ENCODE peak calls at places on chromosomes 16 and 17, in five cellular contexts. T, C, L, K and S are unnamed samples.
A peak's percentile ranks its signal among the peaks of the same experiment; 100 is the strongest.

GRCh38 chr17:38702900-38703741 is 2.0 kb upstream of the MLLT6 start:
- DNase-seq in K (no peak), L (no peak), T (no peak), C (no peak), S (no peak)

GRCh38 chr17:63929860-63930766 is 2.0 kb downstream of the CD79B start:
- DNase-seq in L (no peak), C (no peak), K (peak; percentile 2), T (no peak), S (no peak)

GRCh38 chr17:45895969-45896793 is 1.8 kb downstream of the MAPT start:
- DNase-seq in L (no peak), K (no peak), T (peak; percentile 29), C (no peak), S (no peak)

GRCh38 chr17:75587718-75588545 is at the start of gene MYO15B:
- DNase-seq in K (no peak), C (no peak), T (no peak), L (no peak), S (peak; percentile 71)

GRCh38 chr17:50883850-50884291 is 17.7 kb upstream of the TOB1 start:
- DNase-seq in C (no peak), L (no peak), T (no peak), K (no peak), S (no peak)

GRCh38 chr17:69864531-69864930 is 210.5 kb upstream of the KCNJ16 start:
- DNase-seq in C (no peak), T (no peak), L (no peak), K (peak; percentile 62), S (no peak)

GRCh38 chr16:24482681-24483202 is 56.6 kb upstream of the RBBP6 start:
- DNase-seq in K (no peak), C (no peak), T (no peak), L (no peak), S (no peak)

GRCh38 chr17:5694507-5694906 is 110.2 kb upstream of the NLRP1 start:
- DNase-seq in L (no peak), K (no peak), C (no peak), T (no peak), S (no peak)

GRCh38 chr16:26667271-26667703 is 399.4 kb upstream of the C16orf82 start:
- DNase-seq in L (no peak), T (no peak), K (no peak), C (no peak), S (no peak)

GRCh38 chr17:66948061-66948750 is 16.3 kb upstream of the CACNG4 start:
- DNase-seq in L (no peak), K (no peak), C (no peak), T (no peak), S (no peak)

GRCh38 chr16:4928227-4928626 is 8.7 kb downstream of the PPL start:
- DNase-seq in K (no peak), C (no peak), T (no peak), L (no peak), S (no peak)

GRCh38 chr16:4136229-4136813 is 20.1 kb upstream of the ADCY9 start:
- DNase-seq in L (no peak), K (no peak), T (peak; percentile 90), C (no peak), S (peak; percentile 14)

GRCh38 chr17:77470330-77470786 is 329.6 kb downstream of the SEC14L1 start:
- DNase-seq in L (no peak), K (no peak), C (no peak), T (no peak), S (no peak)

GRCh38 chr17:64230551-64231408 is 32.3 kb downstream of the TEX2 start:
- DNase-seq in T (peak; percentile 97), K (peak; percentile 91), L (no peak), C (peak; percentile 92), S (no peak)

GRCh38 chr17:78151514-78152008 is 5.4 kb downstream of the C17orf99 start:
- DNase-seq in T (no peak), L (no peak), K (no peak), C (no peak), S (no peak)

GRCh38 chr17:48149174-48150106 is 41.9 kb downstream of the SNX11 start:
- DNase-seq in T (no peak), C (no peak), K (peak; percentile 35), L (no peak), S (no peak)

GRCh38 chr17:48150602-48151001 is 43.0 kb downstream of the SNX11 start:
- DNase-seq in T (no peak), L (no peak), K (no peak), C (no peak), S (no peak)

GRCh38 chr17:48155889-48156670 is 48.5 kb downstream of the SNX11 start:
- DNase-seq in T (no peak), L (no peak), K (no peak), C (no peak), S (no peak)

GRCh38 chr17:48150107-48150463 is 42.5 kb downstream of the SNX11 start:
- DNase-seq in T (no peak), C (no peak), L (no peak), K (no peak), S (no peak)

DNA sequence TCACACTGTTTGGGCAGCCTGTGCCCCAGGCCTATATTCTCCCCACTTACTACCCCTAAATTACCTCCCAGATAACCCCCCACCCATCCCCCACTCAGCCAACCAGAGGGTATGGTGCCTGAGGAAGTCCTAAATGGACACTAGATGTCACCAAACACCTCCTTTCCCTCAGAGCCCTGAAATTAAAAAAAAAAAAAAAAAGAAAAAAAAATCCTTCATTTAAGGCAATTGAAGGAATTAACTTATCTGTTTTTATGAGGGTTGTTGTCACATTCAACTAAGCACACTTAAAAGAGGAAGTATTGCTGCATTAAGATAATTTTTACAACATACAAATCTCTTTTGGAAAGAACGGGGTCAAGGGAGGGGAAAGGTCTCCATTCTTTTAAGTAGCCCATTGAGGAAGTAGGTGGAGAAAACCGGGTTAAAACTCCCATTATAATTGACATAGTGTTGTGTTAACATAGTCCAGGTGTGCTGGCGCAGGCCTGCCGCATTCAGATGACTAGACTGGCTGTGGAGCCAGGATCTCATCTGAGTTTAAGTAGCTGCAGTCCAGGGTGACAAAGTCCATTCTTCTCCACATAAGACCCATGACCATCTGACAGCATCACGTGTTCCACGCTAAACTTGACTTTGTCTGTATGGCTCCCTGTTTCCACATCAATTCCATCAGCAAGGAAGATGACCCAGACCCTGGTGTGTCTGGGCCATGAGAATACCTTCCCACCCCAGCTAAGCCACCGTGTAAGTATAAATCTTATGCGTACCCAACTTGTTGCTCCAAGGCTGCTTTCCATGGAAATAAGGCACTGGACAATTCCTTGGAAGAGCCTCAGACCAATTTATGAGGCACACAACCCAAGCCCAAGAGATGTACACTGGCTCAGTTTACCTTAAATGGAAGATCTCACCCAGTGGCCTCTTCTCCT is 46.4 kb downstream of the SNX11 start:
- DNase-seq in K (peak; percentile 71), L (no peak), C (peak; percentile 14), T (no peak), S (peak; percentile 20)
- TF ChIP-seq CTCF in K (peak; percentile 51), L (peak; percentile 8), C (peak; percentile 59), T (peak; percentile 53), S (peak; percentile 64)

GRCh38 chr17:57735707-57736106 is 9.4 kb downstream of the CCDC182 start:
- DNase-seq in T (peak; percentile 14), L (no peak), K (no peak), C (no peak), S (no peak)
- TF ChIP-seq CTCF in T (peak; percentile 52), L (no peak), K (no peak), C (no peak), S (peak; percentile 53)

GRCh38 chr16:87919681-87919994 is 16.7 kb downstream of the CA5A start:
- DNase-seq in K (no peak), C (no peak), L (no peak), T (no peak), S (no peak)
- TF ChIP-seq CTCF in K (no peak), C (no peak), L (no peak), T (no peak), S (no peak)

GRCh38 chr17:58113947-58114346 is 30.7 kb downstream of the DYNLL2 start:
- DNase-seq in T (no peak), L (no peak), K (no peak), C (no peak), S (no peak)
- TF ChIP-seq CTCF in T (no peak), L (no peak), K (no peak), C (no peak), S (no peak)

GRCh38 chr16:57999366-57999970 is 1.0 kb downstream of the ZNF319 start:
- DNase-seq in K (peak; percentile 29), C (no peak), L (no peak), T (peak; percentile 56), S (no peak)
- TF ChIP-seq CTCF in K (peak; percentile 16), C (no peak), L (no peak), T (no peak), S (no peak)

GRCh38 chr16:76280421-76280820 is 3.2 kb downstream of the CNTNAP4 start:
- DNase-seq in K (no peak), T (no peak), C (no peak), L (no peak), S (no peak)

GRCh38 chr16:76278086-76278485 is 885 bp downstream of the CNTNAP4 start:
- DNase-seq in T (no peak), L (no peak), K (no peak), C (no peak), S (no peak)

GRCh38 chr16:76277099-76278030 is at the start of gene CNTNAP4:
- DNase-seq in K (peak; percentile 6), C (no peak), L (no peak), T (no peak), S (no peak)

DNA sequence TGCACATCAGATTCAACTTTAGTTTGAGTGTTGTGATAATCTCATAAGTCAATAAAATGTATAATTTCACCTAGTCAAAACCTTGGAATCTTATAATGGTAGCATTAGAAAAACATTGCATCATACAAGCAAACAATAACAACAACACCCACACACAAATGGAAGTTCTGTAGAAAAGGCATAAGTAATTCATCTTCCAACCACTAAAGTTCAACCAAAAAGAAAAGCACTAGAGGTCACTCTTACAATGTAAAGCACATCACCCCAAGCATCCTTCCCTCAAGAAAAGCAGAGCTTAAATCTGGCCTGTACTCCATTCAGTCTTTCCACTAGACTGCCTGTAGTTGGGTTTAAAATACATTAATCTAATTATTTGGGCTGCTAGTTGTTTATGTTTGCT is 1.8 kb downstream of the CNTNAP4 start:
- DNase-seq in C (no peak), T (peak; percentile 7), K (peak; percentile 58), L (no peak), S (no peak)
- TF ChIP-seq CTCF in C (no peak), T (peak; percentile 42), K (peak; percentile 13), L (no peak), S (peak; percentile 57)

GRCh38 chr17:74455025-74455585 is 11.3 kb upstream of the CD300A start:
- DNase-seq in T (no peak), K (no peak), C (no peak), L (no peak), S (no peak)

GRCh38 chr17:74453665-74454196 is 12.7 kb upstream of the CD300A start:
- DNase-seq in K (no peak), C (no peak), L (no peak), T (no peak), S (peak; percentile 85)

GRCh38 chr17:74452027-74452840 is 14.2 kb upstream of the CD300A start:
- DNase-seq in T (no peak), C (no peak), K (no peak), L (no peak), S (no peak)

GRCh38 chr17:74452841-74453661 is 13.4 kb upstream of the CD300A start:
- DNase-seq in C (no peak), K (no peak), T (no peak), L (no peak), S (no peak)

GRCh38 chr17:74454197-74455024 is 12.0 kb upstream of the CD300A start:
- DNase-seq in C (no peak), L (no peak), T (peak; percentile 69), K (peak; percentile 64), S (no peak)
- TF ChIP-seq CTCF in C (no peak), L (peak; percentile 15), T (peak; percentile 4), K (no peak), S (peak; percentile 10)